ENCODE peak calls at places on chromosomes 5 and 9, in five cellular contexts. One of them, this sample, is unnamed.

GRCh38 chr5:36482812-36483211 is 123.6 kb upstream of the SLC1A3 start:
- DNase-seq in mammary epithelial cell: no peak
- DNase-seq in SW480: no peak
- DNase-seq in uterus: no peak
- DNase-seq in ACHN: no peak
- DNase-seq in this sample: no peak

GRCh38 chr5:95928724-95929253 is 32.9 kb downstream of the ELL2 start:
- DNase-seq in mammary epithelial cell: no peak
- DNase-seq in SW480: no peak
- DNase-seq in uterus: no peak
- DNase-seq in ACHN: no peak
- DNase-seq in this sample: no peak

GRCh38 chr5:179345429-179346321 is at the start of gene ADAMTS2:
- DNase-seq in mammary epithelial cell: no peak
- DNase-seq in uterus: peak
- DNase-seq in SW480: no peak
- DNase-seq in ACHN: no peak
- DNase-seq in this sample: no peak

GRCh38 chr9:137058651-137059234 is 4.9 kb upstream of the ENTPD2 start:
- DNase-seq in uterus: no peak
- DNase-seq in SW480: no peak
- DNase-seq in ACHN: no peak
- DNase-seq in mammary epithelial cell: no peak
- DNase-seq in this sample: no peak

GRCh38 chr5:40474250-40474649 is 205.5 kb upstream of the PTGER4 start:
- DNase-seq in mammary epithelial cell: no peak
- DNase-seq in SW480: no peak
- DNase-seq in ACHN: no peak
- DNase-seq in uterus: no peak
- DNase-seq in this sample: no peak

GRCh38 chr5:95520176-95520575 is 34.6 kb downstream of the SKIC3 start:
- DNase-seq in SW480: no peak
- DNase-seq in uterus: no peak
- DNase-seq in mammary epithelial cell: no peak
- DNase-seq in ACHN: no peak
- DNase-seq in this sample: no peak

GRCh38 chr5:65696892-65697291 is 25.0 kb downstream of the SGTB start:
- DNase-seq in SW480: no peak
- DNase-seq in uterus: no peak
- DNase-seq in mammary epithelial cell: no peak
- DNase-seq in ACHN: no peak
- DNase-seq in this sample: no peak

GRCh38 chr9:4048441-4048840 is 251.4 kb downstream of the GLIS3 start:
- DNase-seq in uterus: no peak
- DNase-seq in SW480: peak
- DNase-seq in mammary epithelial cell: no peak
- DNase-seq in ACHN: peak
- DNase-seq in this sample: no peak

GRCh38 chr5:74991522-74991921 is 60.8 kb downstream of the GCNT4 start:
- DNase-seq in ACHN: no peak
- DNase-seq in SW480: no peak
- DNase-seq in mammary epithelial cell: no peak
- DNase-seq in uterus: no peak
- DNase-seq in this sample: no peak

GRCh38 chr5:173670130-173670591 is 53.7 kb upstream of the BOD1 start:
- DNase-seq in SW480: no peak
- DNase-seq in ACHN: no peak
- DNase-seq in uterus: no peak
- DNase-seq in mammary epithelial cell: no peak
- DNase-seq in this sample: no peak